ENCODE peak calls at places on chromosomes 7 and 10, in nine cellular contexts. One of them, this sample, is unnamed.
A peak's percentile ranks its signal among the peaks of the same experiment; 100 is the strongest.

GRCh38 chr7:22582860-22583640 is 83.1 kb upstream of the STEAP1B start:
- DNase-seq in MM.1S: no peak
- DNase-seq in fibroblast of lung: peak; percentile 71
- DNase-seq in GM23248: peak; percentile 74
- DNase-seq in endothelial cell of umbilical vein: peak; percentile 91
- DNase-seq in keratinocyte: peak; percentile 86
- DNase-seq in PC-3: peak; percentile 96
- DNase-seq in H1: no peak
- DNase-seq in mammary epithelial cell: peak; percentile 79
- DNase-seq in this sample: no peak

GRCh38 chr7:151755131-151755787 is 121.7 kb downstream of the PRKAG2 start:
- DNase-seq in GM23248: peak; percentile 36
- DNase-seq in mammary epithelial cell: no peak
- DNase-seq in endothelial cell of umbilical vein: no peak
- DNase-seq in PC-3: no peak
- DNase-seq in MM.1S: no peak
- DNase-seq in keratinocyte: no peak
- DNase-seq in H1: no peak
- DNase-seq in fibroblast of lung: peak; percentile 97
- DNase-seq in this sample: no peak

GRCh38 chr10:98295401-98295811 is 27.4 kb upstream of the LOXL4 start:
- DNase-seq in mammary epithelial cell: no peak
- DNase-seq in H1: no peak
- DNase-seq in MM.1S: peak; percentile 33
- DNase-seq in keratinocyte: no peak
- DNase-seq in GM23248: peak; percentile 48
- DNase-seq in endothelial cell of umbilical vein: no peak
- DNase-seq in PC-3: no peak
- DNase-seq in fibroblast of lung: no peak
- DNase-seq in this sample: no peak

GRCh38 chr10:103451091-103451801 is 924 bp downstream of the CALHM2 start:
- DNase-seq in endothelial cell of umbilical vein: peak; percentile 52
- DNase-seq in GM23248: peak; percentile 81
- DNase-seq in mammary epithelial cell: peak; percentile 61
- DNase-seq in fibroblast of lung: peak; percentile 28
- DNase-seq in PC-3: peak; percentile 87
- DNase-seq in keratinocyte: peak; percentile 17
- DNase-seq in H1: no peak
- DNase-seq in MM.1S: peak; percentile 64
- DNase-seq in this sample: peak; percentile 73

GRCh38 chr10:103618027-103618385 is 124.5 kb downstream of the NEURL1 start:
- DNase-seq in H1: no peak
- DNase-seq in MM.1S: no peak
- DNase-seq in fibroblast of lung: no peak
- DNase-seq in endothelial cell of umbilical vein: no peak
- DNase-seq in keratinocyte: no peak
- DNase-seq in mammary epithelial cell: no peak
- DNase-seq in PC-3: no peak
- DNase-seq in GM23248: no peak
- DNase-seq in this sample: no peak

GRCh38 chr7:30787476-30787875 is 16.3 kb downstream of the MINDY4 start:
- DNase-seq in mammary epithelial cell: no peak
- DNase-seq in PC-3: peak; percentile 4
- DNase-seq in fibroblast of lung: no peak
- DNase-seq in H1: no peak
- DNase-seq in GM23248: no peak
- DNase-seq in MM.1S: no peak
- DNase-seq in keratinocyte: no peak
- DNase-seq in endothelial cell of umbilical vein: no peak
- DNase-seq in this sample: no peak

GRCh38 chr7:94810496-94810895 is 96.9 kb upstream of the PPP1R9A start:
- DNase-seq in PC-3: no peak
- DNase-seq in mammary epithelial cell: peak; percentile 15
- DNase-seq in fibroblast of lung: no peak
- DNase-seq in keratinocyte: no peak
- DNase-seq in MM.1S: no peak
- DNase-seq in H1: no peak
- DNase-seq in GM23248: no peak
- DNase-seq in endothelial cell of umbilical vein: no peak
- DNase-seq in this sample: no peak

GRCh38 chr7:138663741-138664710 is 37.1 kb downstream of the SVOPL start:
- DNase-seq in mammary epithelial cell: no peak
- DNase-seq in PC-3: peak; percentile 40
- DNase-seq in keratinocyte: no peak
- DNase-seq in H1: no peak
- DNase-seq in MM.1S: no peak
- DNase-seq in fibroblast of lung: peak; percentile 2
- DNase-seq in endothelial cell of umbilical vein: peak; percentile 3
- DNase-seq in GM23248: peak; percentile 7
- DNase-seq in this sample: no peak

GRCh38 chr7:77827999-77828398 is 29.4 kb downstream of the PHTF2 start:
- DNase-seq in mammary epithelial cell: no peak
- DNase-seq in fibroblast of lung: no peak
- DNase-seq in PC-3: no peak
- DNase-seq in keratinocyte: no peak
- DNase-seq in MM.1S: no peak
- DNase-seq in GM23248: no peak
- DNase-seq in H1: no peak
- DNase-seq in endothelial cell of umbilical vein: no peak
- DNase-seq in this sample: no peak

GRCh38 chr10:92839191-92840085 is 8.9 kb upstream of the EXOC6 start:
- DNase-seq in PC-3: no peak
- DNase-seq in MM.1S: peak; percentile 38
- DNase-seq in keratinocyte: no peak
- DNase-seq in fibroblast of lung: peak; percentile 68
- DNase-seq in GM23248: peak; percentile 41
- DNase-seq in mammary epithelial cell: no peak
- DNase-seq in H1: no peak
- DNase-seq in endothelial cell of umbilical vein: peak; percentile 97
- DNase-seq in this sample: no peak

GRCh38 chr10:60964257-60965235 is 20.6 kb upstream of the RHOBTB1 start:
- DNase-seq in PC-3: peak; percentile 98
- DNase-seq in MM.1S: peak; percentile 66
- DNase-seq in GM23248: peak; percentile 90
- DNase-seq in mammary epithelial cell: peak; percentile 82
- DNase-seq in H1: no peak
- DNase-seq in keratinocyte: no peak
- DNase-seq in endothelial cell of umbilical vein: peak; percentile 91
- DNase-seq in fibroblast of lung: peak; percentile 94
- DNase-seq in this sample: peak; percentile 73

GRCh38 chr10:90087197-90088007 is 386.0 kb downstream of the KIF20B start:
- DNase-seq in GM23248: no peak
- DNase-seq in PC-3: peak; percentile 87
- DNase-seq in H1: no peak
- DNase-seq in MM.1S: peak; percentile 12
- DNase-seq in endothelial cell of umbilical vein: no peak
- DNase-seq in mammary epithelial cell: peak; percentile 87
- DNase-seq in fibroblast of lung: peak; percentile 81
- DNase-seq in keratinocyte: peak; percentile 75
- DNase-seq in this sample: peak; percentile 98

GRCh38 chr10:78981257-78981969 is 87.4 kb upstream of the ZMIZ1 start:
- DNase-seq in MM.1S: peak; percentile 63
- DNase-seq in fibroblast of lung: no peak
- DNase-seq in endothelial cell of umbilical vein: no peak
- DNase-seq in mammary epithelial cell: no peak
- DNase-seq in PC-3: no peak
- DNase-seq in GM23248: no peak
- DNase-seq in keratinocyte: no peak
- DNase-seq in H1: no peak
- DNase-seq in this sample: no peak

GRCh38 chr7:75711634-75712494 is 26.9 kb downstream of the HIP1 start:
- DNase-seq in mammary epithelial cell: no peak
- DNase-seq in H1: no peak
- DNase-seq in PC-3: no peak
- DNase-seq in keratinocyte: no peak
- DNase-seq in MM.1S: peak; percentile 21
- DNase-seq in fibroblast of lung: peak; percentile 36
- DNase-seq in GM23248: peak; percentile 74
- DNase-seq in endothelial cell of umbilical vein: peak; percentile 59
- DNase-seq in this sample: no peak

GRCh38 chr10:1874533-1874932 is 137.2 kb upstream of the ADARB2 start:
- DNase-seq in GM23248: no peak
- DNase-seq in mammary epithelial cell: no peak
- DNase-seq in fibroblast of lung: no peak
- DNase-seq in keratinocyte: no peak
- DNase-seq in PC-3: no peak
- DNase-seq in H1: no peak
- DNase-seq in MM.1S: no peak
- DNase-seq in endothelial cell of umbilical vein: no peak
- DNase-seq in this sample: no peak

GRCh38 chr10:1163204-1163660 is 107.0 kb downstream of the WDR37 start:
- DNase-seq in H1: no peak
- DNase-seq in PC-3: no peak
- DNase-seq in GM23248: no peak
- DNase-seq in mammary epithelial cell: no peak
- DNase-seq in endothelial cell of umbilical vein: no peak
- DNase-seq in keratinocyte: no peak
- DNase-seq in fibroblast of lung: no peak
- DNase-seq in MM.1S: no peak
- DNase-seq in this sample: no peak

GRCh38 chr7:151381333-151382078 is 28.3 kb downstream of the WDR86 start:
- DNase-seq in endothelial cell of umbilical vein: no peak
- DNase-seq in fibroblast of lung: no peak
- DNase-seq in keratinocyte: no peak
- DNase-seq in mammary epithelial cell: no peak
- DNase-seq in GM23248: peak; percentile 22
- DNase-seq in PC-3: no peak
- DNase-seq in MM.1S: no peak
- DNase-seq in H1: no peak
- DNase-seq in this sample: no peak

GRCh38 chr7:91636129-91636724 is 244.3 kb downstream of the MTERF1 start:
- DNase-seq in GM23248: peak; percentile 38
- DNase-seq in mammary epithelial cell: peak; percentile 30
- DNase-seq in H1: peak; percentile 10
- DNase-seq in keratinocyte: no peak
- DNase-seq in MM.1S: peak; percentile 51
- DNase-seq in PC-3: peak; percentile 57
- DNase-seq in endothelial cell of umbilical vein: peak; percentile 57
- DNase-seq in fibroblast of lung: peak; percentile 28
- DNase-seq in this sample: peak; percentile 32

GRCh38 chr7:129187681-129188371 is 607 bp upstream of the SMO start:
- DNase-seq in keratinocyte: no peak
- DNase-seq in H1: no peak
- DNase-seq in mammary epithelial cell: no peak
- DNase-seq in fibroblast of lung: no peak
- DNase-seq in MM.1S: no peak
- DNase-seq in PC-3: no peak
- DNase-seq in GM23248: no peak
- DNase-seq in endothelial cell of umbilical vein: no peak
- DNase-seq in this sample: no peak
- H2AFZ ChIP-seq in keratinocyte: peak overlapping the region; percentile 28
- H2AFZ ChIP-seq in H1: peak overlapping the region; percentile 30
- H2AFZ ChIP-seq in mammary epithelial cell: peak overlapping the region; percentile 78
- H2AFZ ChIP-seq in fibroblast of lung: no peak overlapping the region
- H2AFZ ChIP-seq in MM.1S: no peak overlapping the region
- H2AFZ ChIP-seq in PC-3: peak overlapping the region; percentile 89
- H2AFZ ChIP-seq in GM23248: peak overlapping the region; percentile 88
- H2AFZ ChIP-seq in endothelial cell of umbilical vein: peak overlapping the region; percentile 76
- H2AFZ ChIP-seq in this sample: no peak overlapping the region

DNA sequence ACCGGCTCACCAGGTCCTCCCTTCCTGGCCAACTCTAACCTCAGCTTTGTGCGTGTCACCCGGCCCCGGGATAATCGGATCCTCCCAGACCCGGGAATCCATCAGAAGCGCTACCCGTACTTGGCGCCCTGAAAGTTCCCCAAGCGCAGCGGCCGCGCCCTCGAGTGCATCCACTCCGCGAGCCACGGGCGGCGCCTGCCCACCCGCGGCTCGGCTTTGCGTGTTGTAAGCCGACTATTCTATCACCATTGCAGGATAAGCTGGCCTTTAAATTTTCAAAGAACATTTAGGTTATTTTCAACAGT is 35.7 kb upstream of the EBLN1 start:
- DNase-seq in MM.1S: no peak
- DNase-seq in keratinocyte: no peak
- DNase-seq in endothelial cell of umbilical vein: peak; percentile 6
- DNase-seq in GM23248: peak; percentile 35
- DNase-seq in mammary epithelial cell: no peak
- DNase-seq in PC-3: no peak
- DNase-seq in fibroblast of lung: no peak
- DNase-seq in H1: no peak
- DNase-seq in this sample: no peak
- TF ChIP-seq EZH2 in MM.1S: no peak
- TF ChIP-seq EZH2 in keratinocyte: no peak
- TF ChIP-seq EZH2 in endothelial cell of umbilical vein: no peak
- TF ChIP-seq EZH2 in GM23248: no peak
- TF ChIP-seq EZH2 in mammary epithelial cell: no peak
- TF ChIP-seq EZH2 in PC-3: no peak
- TF ChIP-seq EZH2 in fibroblast of lung: no peak
- TF ChIP-seq EZH2 in H1: peak; percentile 46
- TF ChIP-seq EZH2 in this sample: no peak

GRCh38 chr10:84177541-84178386 is 4.2 kb downstream of the GPR15LG start:
- DNase-seq in endothelial cell of umbilical vein: no peak
- DNase-seq in PC-3: no peak
- DNase-seq in keratinocyte: no peak
- DNase-seq in H1: no peak
- DNase-seq in MM.1S: no peak
- DNase-seq in fibroblast of lung: no peak
- DNase-seq in GM23248: no peak
- DNase-seq in mammary epithelial cell: no peak
- DNase-seq in this sample: no peak
- H3K9ac ChIP-seq in endothelial cell of umbilical vein: no peak overlapping the region
- H3K9ac ChIP-seq in PC-3: no peak overlapping the region
- H3K9ac ChIP-seq in keratinocyte: peak overlapping the region; percentile 33
- H3K9ac ChIP-seq in H1: no peak overlapping the region
- H3K9ac ChIP-seq in MM.1S: no peak overlapping the region
- H3K9ac ChIP-seq in fibroblast of lung: no peak overlapping the region
- H3K9ac ChIP-seq in GM23248: no peak overlapping the region
- H3K9ac ChIP-seq in mammary epithelial cell: no peak overlapping the region
- H3K9ac ChIP-seq in this sample: no peak overlapping the region

GRCh38 chr10:114364726-114365125 is 39.6 kb downstream of the AFAP1L2 start:
- DNase-seq in keratinocyte: no peak
- DNase-seq in GM23248: no peak
- DNase-seq in endothelial cell of umbilical vein: no peak
- DNase-seq in PC-3: no peak
- DNase-seq in MM.1S: no peak
- DNase-seq in fibroblast of lung: no peak
- DNase-seq in H1: no peak
- DNase-seq in mammary epithelial cell: no peak
- DNase-seq in this sample: no peak

GRCh38 chr10:114359041-114359952 is 45.0 kb downstream of the AFAP1L2 start:
- DNase-seq in MM.1S: no peak
- DNase-seq in keratinocyte: no peak
- DNase-seq in GM23248: no peak
- DNase-seq in mammary epithelial cell: no peak
- DNase-seq in endothelial cell of umbilical vein: no peak
- DNase-seq in fibroblast of lung: no peak
- DNase-seq in PC-3: peak; percentile 56
- DNase-seq in H1: no peak
- DNase-seq in this sample: no peak

GRCh38 chr10:114359953-114360345 is 44.4 kb downstream of the AFAP1L2 start:
- DNase-seq in PC-3: no peak
- DNase-seq in GM23248: no peak
- DNase-seq in endothelial cell of umbilical vein: no peak
- DNase-seq in keratinocyte: no peak
- DNase-seq in fibroblast of lung: no peak
- DNase-seq in MM.1S: no peak
- DNase-seq in mammary epithelial cell: no peak
- DNase-seq in H1: no peak
- DNase-seq in this sample: no peak

GRCh38 chr10:114363745-114364460 is 40.4 kb downstream of the AFAP1L2 start:
- DNase-seq in keratinocyte: no peak
- DNase-seq in endothelial cell of umbilical vein: no peak
- DNase-seq in GM23248: no peak
- DNase-seq in fibroblast of lung: peak; percentile 52
- DNase-seq in H1: no peak
- DNase-seq in MM.1S: no peak
- DNase-seq in PC-3: no peak
- DNase-seq in mammary epithelial cell: no peak
- DNase-seq in this sample: no peak

GRCh38 chr10:114362831-114363355 is 41.4 kb downstream of the AFAP1L2 start:
- DNase-seq in H1: no peak
- DNase-seq in fibroblast of lung: no peak
- DNase-seq in endothelial cell of umbilical vein: no peak
- DNase-seq in PC-3: no peak
- DNase-seq in keratinocyte: no peak
- DNase-seq in mammary epithelial cell: no peak
- DNase-seq in MM.1S: no peak
- DNase-seq in GM23248: no peak
- DNase-seq in this sample: no peak
- H2AFZ ChIP-seq in H1: no peak overlapping the region
- H2AFZ ChIP-seq in fibroblast of lung: no peak overlapping the region
- H2AFZ ChIP-seq in endothelial cell of umbilical vein: no peak overlapping the region
- H2AFZ ChIP-seq in PC-3: no peak overlapping the region
- H2AFZ ChIP-seq in keratinocyte: no peak overlapping the region
- H2AFZ ChIP-seq in mammary epithelial cell: no peak overlapping the region
- H2AFZ ChIP-seq in MM.1S: no peak overlapping the region
- H2AFZ ChIP-seq in GM23248: no peak overlapping the region
- H2AFZ ChIP-seq in this sample: no peak overlapping the region